ENCODE peak calls at places on chromosome 2, in six cellular contexts. One of them, this sample, is unnamed.
A peak's percentile ranks its signal among the peaks of the same experiment; 100 is the strongest.

GRCh38 chr2:202377308-202377736 is 1.2 kb downstream of the BMPR2 start:
- DNase-seq in fibroblast of the aortic adventitia: no peak
- DNase-seq in PC-9: no peak
- DNase-seq in H9: peak; percentile 41
- DNase-seq in HS-5: no peak
- DNase-seq in effector memory CD8-positive, alpha-beta T cell: no peak
- DNase-seq in this sample: no peak

GRCh38 chr2:46381263-46381849 is 84.1 kb downstream of the EPAS1 start:
- DNase-seq in fibroblast of the aortic adventitia: no peak
- DNase-seq in PC-9: no peak
- DNase-seq in H9: peak; percentile 19
- DNase-seq in HS-5: no peak
- DNase-seq in effector memory CD8-positive, alpha-beta T cell: no peak
- DNase-seq in this sample: no peak

GRCh38 chr2:73020657-73021370 is 50.7 kb downstream of the SFXN5 start:
- DNase-seq in fibroblast of the aortic adventitia: peak; percentile 80
- DNase-seq in PC-9: no peak
- DNase-seq in H9: no peak
- DNase-seq in HS-5: peak; percentile 83
- DNase-seq in effector memory CD8-positive, alpha-beta T cell: no peak
- DNase-seq in this sample: no peak

GRCh38 chr2:108910541-108911396 is 78.3 kb downstream of the EDAR start:
- DNase-seq in fibroblast of the aortic adventitia: no peak
- DNase-seq in PC-9: no peak
- DNase-seq in H9: peak; percentile 20
- DNase-seq in HS-5: no peak
- DNase-seq in effector memory CD8-positive, alpha-beta T cell: no peak
- DNase-seq in this sample: no peak

GRCh38 chr2:234690569-234691225 is 193.8 kb upstream of the ARL4C start:
- DNase-seq in fibroblast of the aortic adventitia: peak; percentile 96
- DNase-seq in PC-9: peak; percentile 43
- DNase-seq in H9: no peak
- DNase-seq in HS-5: no peak
- DNase-seq in effector memory CD8-positive, alpha-beta T cell: no peak
- DNase-seq in this sample: no peak

GRCh38 chr2:190267302-190267701 is 52.3 kb downstream of the HIBCH start:
- DNase-seq in fibroblast of the aortic adventitia: peak; percentile 89
- DNase-seq in PC-9: peak; percentile 30
- DNase-seq in H9: no peak
- DNase-seq in HS-5: peak; percentile 65
- DNase-seq in effector memory CD8-positive, alpha-beta T cell: no peak
- DNase-seq in this sample: no peak

GRCh38 chr2:134943540-134943939 is 24.9 kb downstream of the CCNT2 start:
- DNase-seq in fibroblast of the aortic adventitia: no peak
- DNase-seq in PC-9: no peak
- DNase-seq in H9: no peak
- DNase-seq in HS-5: no peak
- DNase-seq in effector memory CD8-positive, alpha-beta T cell: no peak
- DNase-seq in this sample: no peak

GRCh38 chr2:12433641-12433990 is 283.1 kb upstream of the TRIB2 start:
- DNase-seq in fibroblast of the aortic adventitia: no peak
- DNase-seq in PC-9: no peak
- DNase-seq in H9: no peak
- DNase-seq in HS-5: no peak
- DNase-seq in effector memory CD8-positive, alpha-beta T cell: no peak
- DNase-seq in this sample: no peak

GRCh38 chr2:145597011-145597410 is 1077.1 kb upstream of the ZEB2 start:
- DNase-seq in fibroblast of the aortic adventitia: no peak
- DNase-seq in PC-9: no peak
- DNase-seq in H9: no peak
- DNase-seq in HS-5: no peak
- DNase-seq in effector memory CD8-positive, alpha-beta T cell: no peak
- DNase-seq in this sample: no peak

GRCh38 chr2:70596293-70596692 is 42.7 kb upstream of the TGFA start:
- DNase-seq in fibroblast of the aortic adventitia: no peak
- DNase-seq in PC-9: peak; percentile 83
- DNase-seq in H9: no peak
- DNase-seq in HS-5: no peak
- DNase-seq in effector memory CD8-positive, alpha-beta T cell: no peak
- DNase-seq in this sample: peak; percentile 78

GRCh38 chr2:17878222-17879136 is at the start of gene KCNS3:
- DNase-seq in fibroblast of the aortic adventitia: no peak
- DNase-seq in PC-9: peak; percentile 42
- DNase-seq in H9: peak; percentile 58
- DNase-seq in HS-5: peak; percentile 15
- DNase-seq in effector memory CD8-positive, alpha-beta T cell: no peak
- DNase-seq in this sample: no peak